ENCODE peak calls at places on chromosome 10, in six cellular contexts. One of them, this sample, is unnamed.

GRCh38 chr10:70982443-70982842 is 94.1 kb upstream of the PCBD1 start:
- DNase-seq in substantia nigra: no peak
- DNase-seq in HS-5: no peak
- DNase-seq in HT1080: no peak
- DNase-seq in neural crest cell: no peak
- DNase-seq in A172: no peak
- DNase-seq in this sample: no peak

GRCh38 chr10:89644691-89644966 is 413 bp downstream of the PANK1 start:
- DNase-seq in A172: no peak
- DNase-seq in HS-5: no peak
- DNase-seq in substantia nigra: peak; percentile 54
- DNase-seq in HT1080: no peak
- DNase-seq in neural crest cell: no peak
- DNase-seq in this sample: no peak

GRCh38 chr10:4850400-4850799 is 24.4 kb downstream of the AKR1E2 start:
- DNase-seq in substantia nigra: no peak
- DNase-seq in HT1080: no peak
- DNase-seq in A172: no peak
- DNase-seq in neural crest cell: no peak
- DNase-seq in HS-5: no peak
- DNase-seq in this sample: no peak

GRCh38 chr10:77291596-77292505 is 345.8 kb downstream of the KCNMA1 start:
- DNase-seq in A172: peak; percentile 66
- DNase-seq in neural crest cell: no peak
- DNase-seq in HT1080: peak; percentile 29
- DNase-seq in HS-5: no peak
- DNase-seq in substantia nigra: no peak
- DNase-seq in this sample: no peak

GRCh38 chr10:76492026-76492425 is 1060.6 kb downstream of the LRMDA start:
- DNase-seq in HS-5: peak; percentile 50
- DNase-seq in HT1080: peak; percentile 67
- DNase-seq in substantia nigra: no peak
- DNase-seq in neural crest cell: no peak
- DNase-seq in A172: peak; percentile 85
- DNase-seq in this sample: no peak

GRCh38 chr10:21934307-21934706 is 69.2 kb downstream of the DNAJC1 start:
- DNase-seq in HT1080: no peak
- DNase-seq in neural crest cell: no peak
- DNase-seq in substantia nigra: no peak
- DNase-seq in HS-5: no peak
- DNase-seq in A172: no peak
- DNase-seq in this sample: no peak

GRCh38 chr10:80158598-80159127 is 26.1 kb downstream of the PLAC9 start:
- DNase-seq in HS-5: peak; percentile 83
- DNase-seq in A172: peak; percentile 98
- DNase-seq in neural crest cell: no peak
- DNase-seq in substantia nigra: no peak
- DNase-seq in HT1080: peak; percentile 100
- DNase-seq in this sample: peak; percentile 51

GRCh38 chr10:72087969-72088878 is at the start of gene SPOCK2:
- DNase-seq in A172: no peak
- DNase-seq in HT1080: no peak
- DNase-seq in substantia nigra: no peak
- DNase-seq in neural crest cell: no peak
- DNase-seq in HS-5: no peak
- DNase-seq in this sample: no peak

GRCh38 chr10:35780970-35781642 is 139.0 kb upstream of the FZD8 start:
- DNase-seq in substantia nigra: no peak
- DNase-seq in HS-5: no peak
- DNase-seq in HT1080: no peak
- DNase-seq in neural crest cell: no peak
- DNase-seq in A172: no peak
- DNase-seq in this sample: no peak

GRCh38 chr10:35875281-35875680 is 233.2 kb upstream of the FZD8 start:
- DNase-seq in substantia nigra: no peak
- DNase-seq in A172: peak; percentile 10
- DNase-seq in HT1080: no peak
- DNase-seq in neural crest cell: no peak
- DNase-seq in HS-5: no peak
- DNase-seq in this sample: no peak

GRCh38 chr10:79159141-79159619 is 90.4 kb downstream of the ZMIZ1 start:
- DNase-seq in HT1080: peak; percentile 86
- DNase-seq in HS-5: peak; percentile 45
- DNase-seq in substantia nigra: no peak
- DNase-seq in A172: peak; percentile 87
- DNase-seq in neural crest cell: no peak
- DNase-seq in this sample: no peak

GRCh38 chr10:560314-560992 is 129.0 kb downstream of the DIP2C start:
- DNase-seq in substantia nigra: no peak
- DNase-seq in HS-5: no peak
- DNase-seq in HT1080: no peak
- DNase-seq in A172: no peak
- DNase-seq in neural crest cell: no peak
- DNase-seq in this sample: no peak

GRCh38 chr10:97353945-97354344 is 19.4 kb upstream of the FRAT2 start:
- DNase-seq in HT1080: no peak
- DNase-seq in HS-5: no peak
- DNase-seq in A172: no peak
- DNase-seq in substantia nigra: no peak
- DNase-seq in neural crest cell: no peak
- DNase-seq in this sample: no peak

GRCh38 chr10:28375399-28376354 is 72.8 kb upstream of the MPP7 start:
- DNase-seq in A172: peak; percentile 79
- DNase-seq in HS-5: no peak
- DNase-seq in substantia nigra: no peak
- DNase-seq in HT1080: peak; percentile 42
- DNase-seq in neural crest cell: no peak
- DNase-seq in this sample: no peak

GRCh38 chr10:131514454-131514853 is 202.9 kb upstream of the TCERG1L start:
- DNase-seq in neural crest cell: no peak
- DNase-seq in substantia nigra: no peak
- DNase-seq in A172: peak; percentile 1
- DNase-seq in HS-5: no peak
- DNase-seq in HT1080: peak; percentile 55
- DNase-seq in this sample: no peak

GRCh38 chr10:120495226-120495625 is 38.2 kb downstream of the PLPP4 start:
- DNase-seq in A172: peak; percentile 18
- DNase-seq in HS-5: no peak
- DNase-seq in HT1080: no peak
- DNase-seq in substantia nigra: no peak
- DNase-seq in neural crest cell: no peak
- DNase-seq in this sample: no peak

GRCh38 chr10:48448796-48449195 is 142.3 kb downstream of the MAPK8 start:
- DNase-seq in HS-5: peak; percentile 26
- DNase-seq in A172: peak; percentile 60
- DNase-seq in neural crest cell: no peak
- DNase-seq in substantia nigra: no peak
- DNase-seq in HT1080: peak; percentile 73
- DNase-seq in this sample: no peak

GRCh38 chr10:26733750-26734568 is 36.5 kb downstream of the PDSS1 start:
- DNase-seq in HT1080: no peak
- DNase-seq in HS-5: no peak
- DNase-seq in A172: no peak
- DNase-seq in substantia nigra: peak; percentile 38
- DNase-seq in neural crest cell: peak; percentile 14
- DNase-seq in this sample: peak; percentile 66

GRCh38 chr10:18665815-18666558 is 6.8 kb downstream of the ARL5B start:
- DNase-seq in HS-5: no peak
- DNase-seq in neural crest cell: no peak
- DNase-seq in HT1080: peak; percentile 54
- DNase-seq in substantia nigra: no peak
- DNase-seq in A172: no peak
- DNase-seq in this sample: no peak

GRCh38 chr10:6838118-6838517 is 258.0 kb upstream of the PRKCQ start:
- DNase-seq in HT1080: peak; percentile 18
- DNase-seq in substantia nigra: no peak
- DNase-seq in A172: peak; percentile 6
- DNase-seq in neural crest cell: no peak
- DNase-seq in HS-5: no peak
- DNase-seq in this sample: no peak

This sample was measured in amygdala.